ENCODE peak calls at places on chromosomes 2 and 18, in eight cellular contexts. One of them, this sample, is unnamed.
A peak's percentile ranks its signal among the peaks of the same experiment; 100 is the strongest.

GRCh38 chr2:108965540-108966299 is 23.3 kb downstream of the EDAR start:
- DNase-seq in A172: no peak
- DNase-seq in mesendoderm: peak; percentile 79
- DNase-seq in OCI-LY7: no peak
- DNase-seq in right atrium auricular region: no peak
- DNase-seq in cerebellar nuclear complex: no peak
- DNase-seq in stimulated activated effector memory CD8-positive, alpha-beta T cell treated with anti-CD3 and anti-CD28 coated beads, Interleukin-12 subunit alpha, Interleukin-12 subunit beta, amount 100 ng/mL, for 72 hours: no peak
- DNase-seq in hippocampal formation: no peak
- DNase-seq in this sample: peak; percentile 9

GRCh38 chr2:344811-345210 is 56.9 kb upstream of the ALKAL2 start:
- DNase-seq in mesendoderm: no peak
- DNase-seq in hippocampal formation: no peak
- DNase-seq in A172: no peak
- DNase-seq in right atrium auricular region: no peak
- DNase-seq in stimulated activated effector memory CD8-positive, alpha-beta T cell treated with anti-CD3 and anti-CD28 coated beads, Interleukin-12 subunit alpha, Interleukin-12 subunit beta, amount 100 ng/mL, for 72 hours: no peak
- DNase-seq in cerebellar nuclear complex: no peak
- DNase-seq in OCI-LY7: no peak
- DNase-seq in this sample: no peak

GRCh38 chr2:135409436-135409835 is 121.6 kb downstream of the ZRANB3 start:
- DNase-seq in cerebellar nuclear complex: no peak
- DNase-seq in A172: no peak
- DNase-seq in right atrium auricular region: no peak
- DNase-seq in stimulated activated effector memory CD8-positive, alpha-beta T cell treated with anti-CD3 and anti-CD28 coated beads, Interleukin-12 subunit alpha, Interleukin-12 subunit beta, amount 100 ng/mL, for 72 hours: no peak
- DNase-seq in OCI-LY7: no peak
- DNase-seq in mesendoderm: no peak
- DNase-seq in hippocampal formation: no peak
- DNase-seq in this sample: no peak

GRCh38 chr2:9269695-9270365 is 63.2 kb downstream of the ASAP2 start:
- DNase-seq in stimulated activated effector memory CD8-positive, alpha-beta T cell treated with anti-CD3 and anti-CD28 coated beads, Interleukin-12 subunit alpha, Interleukin-12 subunit beta, amount 100 ng/mL, for 72 hours: no peak
- DNase-seq in cerebellar nuclear complex: no peak
- DNase-seq in right atrium auricular region: no peak
- DNase-seq in hippocampal formation: no peak
- DNase-seq in OCI-LY7: no peak
- DNase-seq in A172: no peak
- DNase-seq in mesendoderm: no peak
- DNase-seq in this sample: no peak

GRCh38 chr2:10665833-10666232 is 23.9 kb downstream of the NOL10 start:
- DNase-seq in stimulated activated effector memory CD8-positive, alpha-beta T cell treated with anti-CD3 and anti-CD28 coated beads, Interleukin-12 subunit alpha, Interleukin-12 subunit beta, amount 100 ng/mL, for 72 hours: no peak
- DNase-seq in OCI-LY7: no peak
- DNase-seq in right atrium auricular region: no peak
- DNase-seq in hippocampal formation: no peak
- DNase-seq in A172: no peak
- DNase-seq in cerebellar nuclear complex: no peak
- DNase-seq in mesendoderm: no peak
- DNase-seq in this sample: no peak

GRCh38 chr18:3029215-3029972 is 16.4 kb upstream of the LPIN2 start:
- DNase-seq in cerebellar nuclear complex: no peak
- DNase-seq in hippocampal formation: no peak
- DNase-seq in A172: peak; percentile 13
- DNase-seq in mesendoderm: no peak
- DNase-seq in right atrium auricular region: peak; percentile 55
- DNase-seq in stimulated activated effector memory CD8-positive, alpha-beta T cell treated with anti-CD3 and anti-CD28 coated beads, Interleukin-12 subunit alpha, Interleukin-12 subunit beta, amount 100 ng/mL, for 72 hours: no peak
- DNase-seq in OCI-LY7: no peak
- DNase-seq in this sample: no peak

GRCh38 chr2:177296047-177296446 is 31.5 kb upstream of the NFE2L2 start:
- DNase-seq in hippocampal formation: no peak
- DNase-seq in A172: no peak
- DNase-seq in OCI-LY7: peak; percentile 47
- DNase-seq in mesendoderm: no peak
- DNase-seq in cerebellar nuclear complex: no peak
- DNase-seq in stimulated activated effector memory CD8-positive, alpha-beta T cell treated with anti-CD3 and anti-CD28 coated beads, Interleukin-12 subunit alpha, Interleukin-12 subunit beta, amount 100 ng/mL, for 72 hours: no peak
- DNase-seq in right atrium auricular region: no peak
- DNase-seq in this sample: peak; percentile 33

GRCh38 chr18:44729631-44730101 is 49.0 kb downstream of the SETBP1 start:
- DNase-seq in OCI-LY7: no peak
- DNase-seq in A172: peak; percentile 7
- DNase-seq in stimulated activated effector memory CD8-positive, alpha-beta T cell treated with anti-CD3 and anti-CD28 coated beads, Interleukin-12 subunit alpha, Interleukin-12 subunit beta, amount 100 ng/mL, for 72 hours: peak; percentile 77
- DNase-seq in mesendoderm: peak; percentile 90
- DNase-seq in right atrium auricular region: no peak
- DNase-seq in cerebellar nuclear complex: no peak
- DNase-seq in hippocampal formation: no peak
- DNase-seq in this sample: peak; percentile 87

GRCh38 chr2:133972786-133973185 is 281.1 kb upstream of the MGAT5 start:
- DNase-seq in OCI-LY7: no peak
- DNase-seq in stimulated activated effector memory CD8-positive, alpha-beta T cell treated with anti-CD3 and anti-CD28 coated beads, Interleukin-12 subunit alpha, Interleukin-12 subunit beta, amount 100 ng/mL, for 72 hours: no peak
- DNase-seq in hippocampal formation: no peak
- DNase-seq in A172: no peak
- DNase-seq in right atrium auricular region: no peak
- DNase-seq in cerebellar nuclear complex: no peak
- DNase-seq in mesendoderm: no peak
- DNase-seq in this sample: no peak

GRCh38 chr2:160220545-160221009 is 20.5 kb upstream of the ITGB6 start:
- DNase-seq in mesendoderm: peak; percentile 51
- DNase-seq in OCI-LY7: no peak
- DNase-seq in A172: no peak
- DNase-seq in cerebellar nuclear complex: no peak
- DNase-seq in right atrium auricular region: no peak
- DNase-seq in hippocampal formation: no peak
- DNase-seq in stimulated activated effector memory CD8-positive, alpha-beta T cell treated with anti-CD3 and anti-CD28 coated beads, Interleukin-12 subunit alpha, Interleukin-12 subunit beta, amount 100 ng/mL, for 72 hours: no peak
- DNase-seq in this sample: no peak

GRCh38 chr2:216133392-216133791 is 24.2 kb downstream of the XRCC5 start:
- DNase-seq in A172: no peak
- DNase-seq in hippocampal formation: no peak
- DNase-seq in mesendoderm: no peak
- DNase-seq in cerebellar nuclear complex: no peak
- DNase-seq in right atrium auricular region: no peak
- DNase-seq in OCI-LY7: no peak
- DNase-seq in stimulated activated effector memory CD8-positive, alpha-beta T cell treated with anti-CD3 and anti-CD28 coated beads, Interleukin-12 subunit alpha, Interleukin-12 subunit beta, amount 100 ng/mL, for 72 hours: no peak
- DNase-seq in this sample: no peak

GRCh38 chr18:78402440-78402839 is 577.2 kb upstream of the SALL3 start:
- DNase-seq in A172: no peak
- DNase-seq in OCI-LY7: no peak
- DNase-seq in right atrium auricular region: no peak
- DNase-seq in mesendoderm: no peak
- DNase-seq in hippocampal formation: no peak
- DNase-seq in stimulated activated effector memory CD8-positive, alpha-beta T cell treated with anti-CD3 and anti-CD28 coated beads, Interleukin-12 subunit alpha, Interleukin-12 subunit beta, amount 100 ng/mL, for 72 hours: no peak
- DNase-seq in cerebellar nuclear complex: no peak
- DNase-seq in this sample: no peak

GRCh38 chr2:129062160-129062912 is 743.7 kb upstream of the HS6ST1 start:
- DNase-seq in right atrium auricular region: no peak
- DNase-seq in OCI-LY7: no peak
- DNase-seq in mesendoderm: no peak
- DNase-seq in A172: no peak
- DNase-seq in cerebellar nuclear complex: no peak
- DNase-seq in hippocampal formation: no peak
- DNase-seq in stimulated activated effector memory CD8-positive, alpha-beta T cell treated with anti-CD3 and anti-CD28 coated beads, Interleukin-12 subunit alpha, Interleukin-12 subunit beta, amount 100 ng/mL, for 72 hours: no peak
- DNase-seq in this sample: no peak

GRCh38 chr18:51128533-51128932 is 68.9 kb downstream of the MEX3C start:
- DNase-seq in OCI-LY7: no peak
- DNase-seq in right atrium auricular region: peak; percentile 21
- DNase-seq in mesendoderm: no peak
- DNase-seq in hippocampal formation: no peak
- DNase-seq in stimulated activated effector memory CD8-positive, alpha-beta T cell treated with anti-CD3 and anti-CD28 coated beads, Interleukin-12 subunit alpha, Interleukin-12 subunit beta, amount 100 ng/mL, for 72 hours: no peak
- DNase-seq in cerebellar nuclear complex: no peak
- DNase-seq in A172: peak; percentile 17
- DNase-seq in this sample: no peak

GRCh38 chr2:64989126-64989981 is at the start of gene SLC1A4:
- DNase-seq in hippocampal formation: peak; percentile 87
- DNase-seq in A172: peak; percentile 76
- DNase-seq in stimulated activated effector memory CD8-positive, alpha-beta T cell treated with anti-CD3 and anti-CD28 coated beads, Interleukin-12 subunit alpha, Interleukin-12 subunit beta, amount 100 ng/mL, for 72 hours: peak; percentile 91
- DNase-seq in OCI-LY7: peak; percentile 81
- DNase-seq in cerebellar nuclear complex: no peak
- DNase-seq in right atrium auricular region: peak; percentile 90
- DNase-seq in mesendoderm: peak; percentile 45
- DNase-seq in this sample: peak; percentile 86

GRCh38 chr2:8229546-8229986 is 452.3 kb upstream of the ID2 start:
- DNase-seq in mesendoderm: peak; percentile 36
- DNase-seq in hippocampal formation: no peak
- DNase-seq in cerebellar nuclear complex: no peak
- DNase-seq in OCI-LY7: peak; percentile 83
- DNase-seq in A172: peak; percentile 71
- DNase-seq in right atrium auricular region: peak; percentile 74
- DNase-seq in stimulated activated effector memory CD8-positive, alpha-beta T cell treated with anti-CD3 and anti-CD28 coated beads, Interleukin-12 subunit alpha, Interleukin-12 subunit beta, amount 100 ng/mL, for 72 hours: peak; percentile 58
- DNase-seq in this sample: peak; percentile 44

GRCh38 chr2:13474538-13474937 is 757.8 kb downstream of the TRIB2 start:
- DNase-seq in hippocampal formation: no peak
- DNase-seq in stimulated activated effector memory CD8-positive, alpha-beta T cell treated with anti-CD3 and anti-CD28 coated beads, Interleukin-12 subunit alpha, Interleukin-12 subunit beta, amount 100 ng/mL, for 72 hours: no peak
- DNase-seq in right atrium auricular region: no peak
- DNase-seq in cerebellar nuclear complex: no peak
- DNase-seq in OCI-LY7: no peak
- DNase-seq in A172: no peak
- DNase-seq in mesendoderm: no peak
- DNase-seq in this sample: no peak

GRCh38 chr18:8791171-8791651 is 85.9 kb downstream of the MTCL1 start:
- DNase-seq in cerebellar nuclear complex: no peak
- DNase-seq in mesendoderm: peak; percentile 79
- DNase-seq in hippocampal formation: no peak
- DNase-seq in stimulated activated effector memory CD8-positive, alpha-beta T cell treated with anti-CD3 and anti-CD28 coated beads, Interleukin-12 subunit alpha, Interleukin-12 subunit beta, amount 100 ng/mL, for 72 hours: no peak
- DNase-seq in right atrium auricular region: no peak
- DNase-seq in OCI-LY7: no peak
- DNase-seq in A172: no peak
- DNase-seq in this sample: no peak

GRCh38 chr2:237432484-237433092 is 18.6 kb upstream of the COL6A3 start:
- DNase-seq in OCI-LY7: no peak
- DNase-seq in A172: peak; percentile 99
- DNase-seq in cerebellar nuclear complex: no peak
- DNase-seq in mesendoderm: peak; percentile 68
- DNase-seq in right atrium auricular region: no peak
- DNase-seq in stimulated activated effector memory CD8-positive, alpha-beta T cell treated with anti-CD3 and anti-CD28 coated beads, Interleukin-12 subunit alpha, Interleukin-12 subunit beta, amount 100 ng/mL, for 72 hours: peak; percentile 89
- DNase-seq in hippocampal formation: no peak
- DNase-seq in this sample: peak; percentile 77

GRCh38 chr2:133841905-133842304 is 273.6 kb upstream of the NCKAP5 start:
- DNase-seq in A172: peak; percentile 92
- DNase-seq in right atrium auricular region: no peak
- DNase-seq in hippocampal formation: no peak
- DNase-seq in stimulated activated effector memory CD8-positive, alpha-beta T cell treated with anti-CD3 and anti-CD28 coated beads, Interleukin-12 subunit alpha, Interleukin-12 subunit beta, amount 100 ng/mL, for 72 hours: no peak
- DNase-seq in cerebellar nuclear complex: no peak
- DNase-seq in OCI-LY7: no peak
- DNase-seq in mesendoderm: no peak
- DNase-seq in this sample: no peak

This sample was measured in immature natural killer cell.